ENCODE peak calls at places on chromosomes 2 and 18, in nine cellular contexts. U is GM12878, E is ovary, C is K562, X is sigmoid colon, R is A549, Q is tibial nerve, T is SK-N-SH, K is stomach. O is an unnamed sample.

GRCh38 chr2:191321861-191322662 is 76.9 kb downstream of the MYO1B start:
- DNase-seq in T (peak), U (no peak), R (no peak), K (no peak), C (no peak), X (no peak), E (no peak), Q (no peak), O (no peak)

GRCh38 chr2:19569300-19569791 is 210.9 kb upstream of the OSR1 start:
- DNase-seq in E (no peak), X (no peak), K (no peak), T (no peak), Q (no peak), C (no peak), U (no peak), R (peak), O (no peak)

GRCh38 chr2:211351998-211352397 is 795.6 kb downstream of the CPS1 start:
- DNase-seq in U (no peak), R (no peak), E (no peak), C (no peak), Q (no peak), X (no peak), T (no peak), K (no peak), O (no peak)

GRCh38 chr2:193837368-193837767 is 1642.6 kb upstream of the TMEFF2 start:
- DNase-seq in R (no peak), C (no peak), X (no peak), Q (no peak), U (no peak), T (no peak), K (no peak), E (no peak), O (no peak)

GRCh38 chr18:10727477-10727876 is 201.7 kb downstream of the NAPG start:
- DNase-seq in T (no peak), X (no peak), Q (no peak), R (no peak), K (no peak), E (no peak), C (no peak), U (no peak), O (no peak)

GRCh38 chr2:62471816-62472215 is 34.2 kb downstream of the TMEM17 start:
- DNase-seq in T (no peak), R (no peak), U (no peak), Q (no peak), C (no peak), K (no peak), E (peak), X (no peak), O (no peak)

GRCh38 chr2:119367472-119368099 is 809 bp downstream of the DBI start:
- DNase-seq in Q (no peak), K (peak), T (peak), E (peak), C (peak), R (peak), X (peak), U (no peak), O (peak)

GRCh38 chr18:54647176-54647575 is 56.1 kb downstream of the DYNAP start:
- DNase-seq in C (peak), K (no peak), X (no peak), E (no peak), Q (no peak), U (no peak), T (peak), R (no peak), O (no peak)

GRCh38 chr2:105375001-105375561 is 23.8 kb downstream of the FHL2 start:
- DNase-seq in K (no peak), U (no peak), T (no peak), C (no peak), Q (peak), X (no peak), E (peak), R (no peak), O (no peak)

GRCh38 chr2:143205106-143205764 is 76.0 kb downstream of the ARHGAP15 start:
- DNase-seq in X (no peak), T (no peak), K (no peak), U (no peak), C (peak), E (no peak), R (no peak), Q (no peak), O (no peak)
- TF ChIP-seq CTCF in X (no peak), T (peak), K (no peak), U (no peak), C (peak), E (no peak), R (peak), Q (peak), O (peak)

GRCh38 chr2:199704358-199705238 is 146.4 kb downstream of the FTCDNL1 start:
- DNase-seq in U (no peak), K (no peak), X (no peak), E (no peak), Q (peak), C (peak), T (no peak), R (peak), O (no peak)
- TF ChIP-seq EP300 in U (no peak), K (no peak), X (no peak), E (no peak), Q (no peak), C (no peak), T (no peak), R (no peak), O (no peak)

GRCh38 chr18:73352546-73352945 is 484.8 kb upstream of the NETO1 start:
- DNase-seq in U (no peak), E (no peak), K (no peak), Q (no peak), X (no peak), R (no peak), C (no peak), T (no peak), O (no peak)
- TF ChIP-seq CTCF in U (no peak), E (no peak), K (no peak), Q (no peak), X (no peak), R (no peak), C (no peak), T (no peak), O (no peak)

DNA sequence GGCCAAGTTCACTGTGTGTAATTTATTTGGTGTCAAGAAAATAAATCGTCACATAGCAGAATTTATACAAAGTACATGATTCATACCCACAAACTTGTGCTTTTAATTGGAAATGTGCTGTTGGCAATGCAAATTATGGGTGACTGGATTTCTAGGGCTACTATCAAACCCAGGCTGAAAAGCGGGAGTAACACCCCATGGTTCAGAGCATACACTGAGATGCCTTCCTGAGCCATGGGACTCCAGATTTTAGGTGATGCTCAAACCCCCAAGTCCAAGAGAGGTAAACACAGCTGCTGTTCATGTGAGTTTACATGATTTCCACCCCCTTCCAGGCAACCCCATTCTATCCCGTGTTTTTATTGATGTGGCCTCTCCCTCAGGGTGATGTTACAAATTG is 565.9 kb upstream of the ID2 start:
- DNase-seq in U (no peak), K (no peak), E (no peak), R (no peak), C (no peak), Q (no peak), T (no peak), X (no peak), O (no peak)
- TF ChIP-seq EP300 in U (no peak), K (no peak), E (no peak), R (no peak), C (no peak), Q (no peak), T (no peak), X (no peak), O (no peak)

GRCh38 chr2:201116959-201117734 is 1.2 kb downstream of the CFLAR start:
- DNase-seq in R (peak), U (no peak), Q (peak), C (peak), X (peak), E (no peak), T (no peak), K (peak), O (peak)
- TF ChIP-seq CTCF in R (peak), U (peak), Q (peak), C (peak), X (no peak), E (no peak), T (peak), K (peak), O (peak)

DNA sequence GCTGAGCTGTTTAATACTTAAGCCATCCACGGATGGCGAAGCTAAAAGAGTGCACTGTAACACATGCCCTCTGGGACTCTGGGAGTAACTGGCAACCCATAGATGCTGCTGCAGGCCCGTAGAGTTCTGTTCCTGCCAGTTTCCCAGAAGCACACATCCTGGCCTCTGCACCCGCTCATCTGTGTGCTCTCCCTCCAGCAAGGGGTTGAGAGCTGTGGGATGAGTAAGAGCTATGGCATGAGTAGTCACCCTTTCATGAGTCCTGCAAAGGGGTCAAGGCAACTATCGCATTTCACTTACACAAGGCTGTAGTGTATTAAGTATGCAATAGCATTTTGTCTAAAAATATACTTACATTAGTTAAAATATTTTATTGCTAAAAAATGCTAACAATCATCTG is 1341.8 kb upstream of the NXPH2 start:
- DNase-seq in E (no peak), T (no peak), R (no peak), K (no peak), Q (no peak), C (no peak), U (no peak), X (no peak), O (no peak)
- TF ChIP-seq EP300 in E (no peak), T (no peak), R (no peak), K (no peak), Q (no peak), C (no peak), U (no peak), X (no peak), O (no peak)

GRCh38 chr2:69817739-69818494 is 11.5 kb upstream of the GMCL1 start:
- DNase-seq in T (peak), R (no peak), X (no peak), C (peak), Q (no peak), U (no peak), K (no peak), E (no peak), O (no peak)

GRCh38 chr2:69811591-69811990 is 17.9 kb upstream of the GMCL1 start:
- DNase-seq in T (no peak), E (no peak), X (no peak), R (no peak), U (no peak), C (no peak), K (no peak), Q (peak), O (no peak)

GRCh38 chr2:69815717-69816116 is 13.7 kb upstream of the GMCL1 start:
- DNase-seq in X (no peak), E (no peak), R (no peak), U (no peak), C (no peak), Q (no peak), T (no peak), K (no peak), O (no peak)

GRCh38 chr2:69816923-69817542 is 12.4 kb upstream of the GMCL1 start:
- DNase-seq in K (peak), Q (peak), U (peak), E (no peak), R (peak), T (peak), C (peak), X (peak), O (peak)
- TF ChIP-seq CTCF in K (peak), Q (peak), U (peak), E (peak), R (peak), T (peak), C (peak), X (peak), O (peak)

GRCh38 chr2:1736045-1736444 is 8.3 kb downstream of the PXDN start:
- DNase-seq in U (no peak), C (no peak), T (no peak), Q (no peak), X (no peak), K (no peak), E (no peak), R (no peak), O (no peak)
- TF ChIP-seq EP300 in U (no peak), C (no peak), T (no peak), Q (no peak), X (no peak), K (no peak), E (no peak), R (no peak), O (no peak)